ENCODE peak calls at places on chromosomes 16 and 17, in four cellular contexts. One of them, this sample, is unnamed.

GRCh38 chr17:55959756-55960155 is 193.5 kb upstream of the ANKFN1 start:
- DNase-seq in NCI-H1048: no peak
- DNase-seq in IMR-90: no peak
- DNase-seq in A549: no peak
- DNase-seq in this sample: no peak

GRCh38 chr17:42329025-42329976 is 41.0 kb downstream of the STAT5A start:
- DNase-seq in NCI-H1048: no peak
- DNase-seq in IMR-90: peak; percentile 83
- DNase-seq in A549: peak; percentile 98
- DNase-seq in this sample: no peak

GRCh38 chr17:17590141-17590735 is 1.3 kb downstream of the PEMT start:
- DNase-seq in NCI-H1048: no peak
- DNase-seq in IMR-90: no peak
- DNase-seq in A549: no peak
- DNase-seq in this sample: no peak

GRCh38 chr17:80938556-80938955 is 53.1 kb upstream of the CHMP6 start:
- DNase-seq in NCI-H1048: no peak
- DNase-seq in IMR-90: no peak
- DNase-seq in A549: no peak
- DNase-seq in this sample: peak; percentile 48

GRCh38 chr17:9206160-9206988 is 185.1 kb downstream of the NTN1 start:
- DNase-seq in NCI-H1048: no peak
- DNase-seq in IMR-90: no peak
- DNase-seq in A549: no peak
- DNase-seq in this sample: no peak

GRCh38 chr16:85751665-85752501 is 987 bp upstream of the C16orf74 start:
- DNase-seq in NCI-H1048: no peak
- DNase-seq in IMR-90: peak; percentile 58
- DNase-seq in A549: no peak
- DNase-seq in this sample: no peak

GRCh38 chr17:42985225-42985624 is 4.9 kb downstream of the RUNDC1 start:
- DNase-seq in NCI-H1048: no peak
- DNase-seq in IMR-90: no peak
- DNase-seq in A549: no peak
- DNase-seq in this sample: no peak

GRCh38 chr17:70891301-70891700 is 722.0 kb downstream of the KCNJ2 start:
- DNase-seq in NCI-H1048: no peak
- DNase-seq in IMR-90: no peak
- DNase-seq in A549: no peak
- DNase-seq in this sample: no peak